ENCODE peak calls at places on chromosome 9, in eight cellular contexts. Q is PC-9, Y is endothelial cell, O is coronary artery, W is stomach, N is Caco-2, A is fibroblast of pulmonary artery, R is kidney. C is an unnamed sample.

GRCh38 chr9:110257097-110257955 is 1.0 kb upstream of the TXN start:
- DNase-seq in Q (peak), Y (peak), O (no peak), W (peak), N (no peak), A (peak), R (no peak), C (no peak)

GRCh38 chr9:116262421-116262820 is 108.8 kb downstream of the PAPPA start:
- DNase-seq in Q (no peak), Y (no peak), O (no peak), W (no peak), N (no peak), A (no peak), R (no peak), C (no peak)

GRCh38 chr9:114852050-114852594 is 46.3 kb upstream of the TNFSF15 start:
- DNase-seq in Q (peak), Y (no peak), O (no peak), W (peak), N (peak), A (peak), R (no peak), C (no peak)

GRCh38 chr9:70411141-70411929 is 3.1 kb downstream of the KLF9 start:
- DNase-seq in Q (no peak), Y (no peak), O (peak), W (peak), N (no peak), A (peak), R (peak), C (no peak)

GRCh38 chr9:82565188-82565966 is 497.6 kb downstream of the RASEF start:
- DNase-seq in Q (no peak), Y (no peak), O (no peak), W (no peak), N (no peak), A (no peak), R (no peak), C (no peak)

GRCh38 chr9:14906654-14907359 is 3.4 kb downstream of the FREM1 start:
- DNase-seq in Q (no peak), Y (no peak), O (no peak), W (no peak), N (no peak), A (no peak), R (no peak), C (no peak)

GRCh38 chr9:122001491-122002201 is 91.5 kb downstream of the TTLL11 start:
- DNase-seq in Q (no peak), Y (no peak), O (no peak), W (no peak), N (no peak), A (peak), R (no peak), C (no peak)

GRCh38 chr9:91723420-91724067 is 226.5 kb downstream of the ROR2 start:
- DNase-seq in Q (no peak), Y (no peak), O (no peak), W (no peak), N (no peak), A (no peak), R (no peak), C (no peak)

GRCh38 chr9:98229620-98230019 is 25.8 kb downstream of the TBC1D2 start:
- DNase-seq in Q (no peak), Y (no peak), O (no peak), W (no peak), N (no peak), A (no peak), R (no peak), C (no peak)

GRCh38 chr9:29118555-29118954 is 1545.3 kb upstream of the C9orf72 start:
- DNase-seq in Q (no peak), Y (no peak), O (no peak), W (no peak), N (no peak), A (no peak), R (no peak), C (no peak)

GRCh38 chr9:99253134-99253533 is 31.1 kb downstream of the SEC61B start:
- DNase-seq in Q (no peak), Y (no peak), O (no peak), W (no peak), N (no peak), A (no peak), R (no peak), C (no peak)

GRCh38 chr9:114501786-114502682 is 3.2 kb downstream of the WHRN start:
- DNase-seq in Q (peak), Y (no peak), O (no peak), W (no peak), N (no peak), A (no peak), R (no peak), C (no peak)

GRCh38 chr9:114484854-114485443 is 20.3 kb downstream of the WHRN start:
- DNase-seq in Q (peak), Y (no peak), O (no peak), W (no peak), N (no peak), A (peak), R (no peak), C (no peak)

GRCh38 chr9:73370053-73370452 is 218.4 kb downstream of the ANXA1 start:
- DNase-seq in Q (no peak), Y (no peak), O (no peak), W (no peak), N (no peak), A (no peak), R (no peak), C (no peak)

GRCh38 chr9:72772641-72773040 is 180.2 kb downstream of the ALDH1A1 start:
- DNase-seq in Q (no peak), Y (no peak), O (no peak), W (no peak), N (no peak), A (no peak), R (no peak), C (no peak)

GRCh38 chr9:108473209-108474112 is 382.3 kb downstream of the ACTL7B start:
- DNase-seq in Q (peak), Y (no peak), O (no peak), W (no peak), N (no peak), A (peak), R (no peak), C (no peak)

GRCh38 chr9:135908334-135909204 is 1.2 kb upstream of the CAMSAP1 start:
- DNase-seq in Q (no peak), Y (no peak), O (no peak), W (no peak), N (no peak), A (no peak), R (no peak), C (no peak)

GRCh38 chr9:105405514-105406131 is 42.2 kb upstream of the FSD1L start:
- DNase-seq in Q (no peak), Y (no peak), O (no peak), W (no peak), N (no peak), A (no peak), R (no peak), C (no peak)

GRCh38 chr9:121972501-121972981 is 120.6 kb downstream of the TTLL11 start:
- DNase-seq in Q (peak), Y (no peak), O (no peak), W (peak), N (no peak), A (peak), R (peak), C (no peak)

GRCh38 chr9:8855046-8855445 is 1055.5 kb upstream of the DMAC1 start:
- DNase-seq in Q (no peak), Y (no peak), O (no peak), W (no peak), N (peak), A (peak), R (no peak), C (no peak)

GRCh38 chr9:132857601-132858342 is 20.3 kb downstream of the AK8 start:
- DNase-seq in Q (no peak), Y (no peak), O (no peak), W (no peak), N (peak), A (peak), R (no peak), C (no peak)

GRCh38 chr9:93963969-93964368 is 8.8 kb upstream of the BARX1 start:
- DNase-seq in Q (no peak), Y (no peak), O (peak), W (peak), N (no peak), A (no peak), R (no peak), C (no peak)

GRCh38 chr9:119443179-119443578 is 73.9 kb upstream of the BRINP1 start:
- DNase-seq in Q (no peak), Y (no peak), O (no peak), W (no peak), N (no peak), A (no peak), R (no peak), C (no peak)

GRCh38 chr9:133274236-133275104 is 531 bp downstream of the ABO start:
- DNase-seq in Q (no peak), Y (no peak), O (no peak), W (no peak), N (no peak), A (no peak), R (no peak), C (no peak)

GRCh38 chr9:3951266-3951665 is 348.6 kb downstream of the GLIS3 start:
- DNase-seq in Q (no peak), Y (no peak), O (no peak), W (no peak), N (no peak), A (peak), R (no peak), C (no peak)

GRCh38 chr9:20623748-20624124 is 1.4 kb upstream of the MLLT3 start:
- DNase-seq in Q (no peak), Y (no peak), O (no peak), W (no peak), N (no peak), A (peak), R (no peak), C (no peak)

GRCh38 chr9:101508203-101508602 is 25.4 kb upstream of the RNF20 start:
- DNase-seq in Q (no peak), Y (no peak), O (no peak), W (no peak), N (no peak), A (peak), R (no peak), C (no peak)

GRCh38 chr9:133046196-133046899 is 15.4 kb upstream of the CEL start:
- DNase-seq in Q (no peak), Y (no peak), O (no peak), W (no peak), N (no peak), A (no peak), R (no peak), C (no peak)

GRCh38 chr9:114107286-114108001 is 8.4 kb upstream of the KIF12 start:
- DNase-seq in Q (no peak), Y (no peak), O (no peak), W (no peak), N (no peak), A (no peak), R (no peak), C (no peak)

GRCh38 chr9:73855206-73855605 is 641.9 kb upstream of the RORB start:
- DNase-seq in Q (no peak), Y (no peak), O (no peak), W (no peak), N (no peak), A (no peak), R (no peak), C (no peak)

GRCh38 chr9:74570879-74571512 is 73.9 kb downstream of the RORB start:
- DNase-seq in Q (no peak), Y (peak), O (no peak), W (no peak), N (no peak), A (peak), R (no peak), C (no peak)

GRCh38 chr9:118577121-118577520 is 792.1 kb downstream of the BRINP1 start:
- DNase-seq in Q (no peak), Y (no peak), O (no peak), W (no peak), N (no peak), A (peak), R (no peak), C (no peak)

GRCh38 chr9:127905788-127906191 is 6.4 kb upstream of the ST6GALNAC6 start:
- DNase-seq in Q (no peak), Y (no peak), O (no peak), W (no peak), N (no peak), A (no peak), R (peak), C (no peak)

GRCh38 chr9:109117856-109118801 is 1.6 kb downstream of the TMEM245 start:
- DNase-seq in Q (peak), Y (no peak), O (no peak), W (no peak), N (peak), A (peak), R (peak), C (no peak)

GRCh38 chr9:17824191-17824926 is 245.5 kb downstream of the SH3GL2 start:
- DNase-seq in Q (no peak), Y (no peak), O (no peak), W (no peak), N (no peak), A (peak), R (no peak), C (no peak)

GRCh38 chr9:108534741-108535140 is 321.0 kb downstream of the ACTL7B start:
- DNase-seq in Q (peak), Y (no peak), O (no peak), W (no peak), N (no peak), A (peak), R (no peak), C (no peak)

GRCh38 chr9:82024931-82025330 is 36.4 kb downstream of the SPATA31D1 start:
- DNase-seq in Q (no peak), Y (no peak), O (no peak), W (no peak), N (no peak), A (no peak), R (no peak), C (no peak)

GRCh38 chr9:96071245-96072124 is 196.0 kb downstream of the ERCC6L2 start:
- DNase-seq in Q (no peak), Y (peak), O (peak), W (no peak), N (peak), A (peak), R (no peak), C (no peak)
- TF ChIP-seq CTCF in Q (peak), Y (peak), O (peak), W (peak), N (peak), A (peak), R (peak), C (peak)

GRCh38 chr9:137244486-137245449 is 3.7 kb downstream of the TUBB4B start:
- DNase-seq in Q (no peak), Y (no peak), O (no peak), W (no peak), N (no peak), A (no peak), R (no peak), C (no peak)
- TF ChIP-seq CTCF in Q (no peak), Y (no peak), O (no peak), W (no peak), N (no peak), A (no peak), R (no peak), C (no peak)

GRCh38 chr9:22722492-22722891 is 275.9 kb downstream of the DMRTA1 start:
- DNase-seq in Q (no peak), Y (no peak), O (no peak), W (no peak), N (no peak), A (no peak), R (no peak), C (no peak)

GRCh38 chr9:22718653-22719052 is 272.0 kb downstream of the DMRTA1 start:
- DNase-seq in Q (no peak), Y (no peak), O (no peak), W (no peak), N (no peak), A (no peak), R (no peak), C (no peak)
- TF ChIP-seq CTCF in Q (peak), Y (peak), O (no peak), W (no peak), N (no peak), A (no peak), R (no peak), C (peak)

GRCh38 chr9:34010979-34011378 is 37.7 kb downstream of the UBAP2 start:
- DNase-seq in Q (no peak), Y (no peak), O (no peak), W (no peak), N (peak), A (peak), R (no peak), C (no peak)
- TF ChIP-seq CTCF in Q (peak), Y (no peak), O (no peak), W (no peak), N (no peak), A (peak), R (no peak), C (no peak)

DNA sequence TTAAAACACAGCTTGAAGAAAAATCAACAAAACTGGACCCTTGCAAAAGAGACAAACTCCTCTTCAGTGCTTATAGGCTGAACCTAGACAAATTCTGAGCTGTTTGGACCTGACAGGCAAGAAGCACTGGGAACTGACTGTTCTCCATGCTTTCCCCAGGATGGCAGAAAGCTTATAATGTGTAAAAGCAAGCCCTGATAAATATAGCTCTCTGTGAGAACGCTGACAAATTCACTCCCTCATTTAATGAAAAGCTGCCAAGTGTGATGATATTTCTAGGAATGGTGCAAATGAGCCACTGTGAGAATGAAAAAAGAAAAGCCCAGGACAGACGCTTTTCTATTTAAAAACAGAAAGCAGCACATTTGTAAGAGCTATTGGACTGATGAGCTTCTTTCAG is 842.8 kb upstream of the ACO1 start:
- DNase-seq in Q (no peak), Y (no peak), O (no peak), W (no peak), N (no peak), A (peak), R (no peak), C (no peak)
- TF ChIP-seq CTCF in Q (no peak), Y (no peak), O (no peak), W (no peak), N (no peak), A (no peak), R (no peak), C (no peak)

GRCh38 chr9:18973348-18973747 is 59.7 kb downstream of the SAXO1 start:
- DNase-seq in Q (no peak), Y (no peak), O (no peak), W (no peak), N (no peak), A (no peak), R (no peak), C (no peak)

GRCh38 chr9:18976368-18977238 is 56.4 kb downstream of the SAXO1 start:
- DNase-seq in Q (no peak), Y (no peak), O (no peak), W (peak), N (no peak), A (peak), R (no peak), C (no peak)

GRCh38 chr9:18970393-18970792 is 62.6 kb downstream of the SAXO1 start:
- DNase-seq in Q (no peak), Y (no peak), O (no peak), W (no peak), N (no peak), A (no peak), R (no peak), C (no peak)

GRCh38 chr9:18969095-18969494 is 63.9 kb downstream of the SAXO1 start:
- DNase-seq in Q (no peak), Y (no peak), O (no peak), W (no peak), N (no peak), A (no peak), R (no peak), C (no peak)

DNA sequence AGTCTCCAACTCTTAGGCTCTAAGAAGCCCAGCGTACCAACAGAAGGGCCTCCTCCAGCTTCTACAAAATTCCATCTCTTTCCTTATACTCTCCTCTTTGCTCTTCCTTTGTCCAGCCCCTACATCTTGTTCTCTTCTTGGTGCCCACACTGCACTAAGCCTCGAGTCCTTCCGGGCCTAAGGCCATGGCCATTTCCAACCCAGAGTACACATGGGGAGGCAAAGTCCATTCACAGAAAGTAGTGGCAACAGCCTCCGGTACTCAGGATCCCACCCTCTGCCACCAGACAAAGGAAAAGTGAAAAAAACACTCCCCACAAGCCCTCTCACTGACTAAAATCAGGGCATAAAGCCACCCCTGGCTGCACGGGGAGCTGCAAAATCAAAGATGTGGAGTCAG is 60.3 kb downstream of the SAXO1 start:
- DNase-seq in Q (no peak), Y (no peak), O (no peak), W (no peak), N (no peak), A (no peak), R (no peak), C (no peak)
- TF ChIP-seq CTCF in Q (no peak), Y (no peak), O (no peak), W (no peak), N (no peak), A (no peak), R (no peak), C (no peak)

GRCh38 chr9:87193151-87193550 is 245.8 kb upstream of the GAS1 start:
- DNase-seq in Q (no peak), Y (no peak), O (no peak), W (no peak), N (no peak), A (no peak), R (no peak), C (no peak)

GRCh38 chr9:87193925-87194380 is 246.6 kb upstream of the GAS1 start:
- DNase-seq in Q (no peak), Y (no peak), O (no peak), W (no peak), N (no peak), A (peak), R (no peak), C (no peak)

GRCh38 chr9:87197349-87198130 is 250.2 kb upstream of the GAS1 start:
- DNase-seq in Q (no peak), Y (no peak), O (no peak), W (no peak), N (no peak), A (no peak), R (no peak), C (no peak)

GRCh38 chr9:87195306-87195705 is 248.0 kb upstream of the GAS1 start:
- DNase-seq in Q (no peak), Y (no peak), O (no peak), W (no peak), N (no peak), A (no peak), R (no peak), C (no peak)

DNA sequence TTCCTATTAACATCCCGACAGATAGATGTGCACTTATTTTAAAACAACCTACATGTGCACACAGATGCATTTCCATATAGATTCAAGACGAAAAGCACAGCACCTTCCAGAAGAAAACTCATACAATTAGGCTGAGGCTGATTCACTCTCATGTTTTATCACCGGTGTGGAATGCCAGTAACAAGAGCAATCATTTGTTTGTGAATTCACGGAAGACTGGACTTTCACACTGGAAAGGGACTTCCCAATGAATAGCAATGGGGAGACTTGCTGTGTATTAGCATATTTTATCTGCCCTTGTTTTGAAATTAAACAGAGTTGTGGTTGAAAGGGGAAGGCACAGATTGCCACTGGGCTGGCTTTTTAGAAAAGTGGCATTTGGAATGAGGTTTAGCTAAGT is 247.2 kb upstream of the GAS1 start:
- DNase-seq in Q (peak), Y (no peak), O (no peak), W (no peak), N (no peak), A (peak), R (no peak), C (no peak)
- TF ChIP-seq CTCF in Q (no peak), Y (no peak), O (no peak), W (no peak), N (no peak), A (no peak), R (no peak), C (no peak)

GRCh38 chr9:77449177-77450092 is 198.7 kb downstream of the GNA14 start:
- DNase-seq in Q (peak), Y (no peak), O (no peak), W (no peak), N (no peak), A (peak), R (no peak), C (no peak)
- TF ChIP-seq CTCF in Q (no peak), Y (no peak), O (no peak), W (no peak), N (no peak), A (peak), R (no peak), C (peak)

GRCh38 chr9:1941989-1942388 is 73.2 kb upstream of the SMARCA2 start:
- DNase-seq in Q (no peak), Y (no peak), O (no peak), W (no peak), N (no peak), A (peak), R (no peak), C (no peak)
- TF ChIP-seq CTCF in Q (no peak), Y (no peak), O (no peak), W (no peak), N (no peak), A (peak), R (no peak), C (no peak)